ENCODE peak calls at places on chromosome 1, in eight cellular contexts. One of them, this sample, is unnamed.

GRCh38 chr1:85146972-85147359 is 53.9 kb downstream of the SYDE2 start:
- DNase-seq in tibial nerve: no peak
- DNase-seq in testis: no peak
- DNase-seq in heart left ventricle: no peak
- DNase-seq in upper lobe of left lung: no peak
- DNase-seq in IMR-90: peak
- DNase-seq in GM12891: no peak
- DNase-seq in A549: no peak
- DNase-seq in this sample: no peak

GRCh38 chr1:224180783-224181452 is 2.1 kb upstream of the DEGS1 start:
- DNase-seq in tibial nerve: no peak
- DNase-seq in testis: no peak
- DNase-seq in heart left ventricle: no peak
- DNase-seq in upper lobe of left lung: no peak
- DNase-seq in IMR-90: no peak
- DNase-seq in GM12891: no peak
- DNase-seq in A549: no peak
- DNase-seq in this sample: no peak

GRCh38 chr1:204565617-204566582 is 49.7 kb downstream of the MDM4 start:
- DNase-seq in tibial nerve: no peak
- DNase-seq in testis: peak
- DNase-seq in heart left ventricle: peak
- DNase-seq in upper lobe of left lung: no peak
- DNase-seq in IMR-90: peak
- DNase-seq in GM12891: peak
- DNase-seq in A549: peak
- DNase-seq in this sample: peak

GRCh38 chr1:58699011-58699762 is 675 bp downstream of the MYSM1 start:
- DNase-seq in tibial nerve: no peak
- DNase-seq in testis: no peak
- DNase-seq in heart left ventricle: no peak
- DNase-seq in upper lobe of left lung: no peak
- DNase-seq in IMR-90: no peak
- DNase-seq in GM12891: no peak
- DNase-seq in A549: no peak
- DNase-seq in this sample: peak

GRCh38 chr1:158024737-158025136 is 31.3 kb downstream of the KIRREL1 start:
- DNase-seq in tibial nerve: no peak
- DNase-seq in testis: no peak
- DNase-seq in heart left ventricle: peak
- DNase-seq in upper lobe of left lung: no peak
- DNase-seq in IMR-90: no peak
- DNase-seq in GM12891: no peak
- DNase-seq in A549: no peak
- DNase-seq in this sample: no peak

GRCh38 chr1:83077411-83077810 is 921.5 kb downstream of the TTLL7 start:
- DNase-seq in tibial nerve: no peak
- DNase-seq in testis: no peak
- DNase-seq in heart left ventricle: no peak
- DNase-seq in upper lobe of left lung: no peak
- DNase-seq in IMR-90: no peak
- DNase-seq in GM12891: no peak
- DNase-seq in A549: no peak
- DNase-seq in this sample: no peak

GRCh38 chr1:3026581-3027511 is 5.6 kb downstream of the ACTRT2 start:
- DNase-seq in tibial nerve: no peak
- DNase-seq in testis: peak
- DNase-seq in heart left ventricle: no peak
- DNase-seq in upper lobe of left lung: no peak
- DNase-seq in IMR-90: no peak
- DNase-seq in GM12891: no peak
- DNase-seq in A549: no peak
- DNase-seq in this sample: no peak

GRCh38 chr1:246068619-246069509 is 438.2 kb downstream of the SMYD3 start:
- DNase-seq in tibial nerve: no peak
- DNase-seq in testis: no peak
- DNase-seq in heart left ventricle: no peak
- DNase-seq in upper lobe of left lung: no peak
- DNase-seq in IMR-90: no peak
- DNase-seq in GM12891: no peak
- DNase-seq in A549: no peak
- DNase-seq in this sample: peak

GRCh38 chr1:61053712-61054608 is 28.4 kb upstream of the NFIA start:
- DNase-seq in tibial nerve: peak
- DNase-seq in testis: peak
- DNase-seq in heart left ventricle: peak
- DNase-seq in upper lobe of left lung: peak
- DNase-seq in IMR-90: no peak
- DNase-seq in GM12891: peak
- DNase-seq in A549: no peak
- DNase-seq in this sample: peak

GRCh38 chr1:212613440-212614335 is 5.1 kb downstream of the ATF3 start:
- DNase-seq in tibial nerve: no peak
- DNase-seq in testis: no peak
- DNase-seq in heart left ventricle: no peak
- DNase-seq in upper lobe of left lung: no peak
- DNase-seq in IMR-90: no peak
- DNase-seq in GM12891: no peak
- DNase-seq in A549: no peak
- DNase-seq in this sample: no peak

GRCh38 chr1:11458811-11459275 is 20.1 kb upstream of the DISP3 start:
- DNase-seq in tibial nerve: no peak
- DNase-seq in testis: peak
- DNase-seq in heart left ventricle: peak
- DNase-seq in upper lobe of left lung: no peak
- DNase-seq in IMR-90: no peak
- DNase-seq in GM12891: no peak
- DNase-seq in A549: no peak
- DNase-seq in this sample: no peak

GRCh38 chr1:14538335-14538734 is 60.1 kb upstream of the KAZN start:
- DNase-seq in tibial nerve: no peak
- DNase-seq in testis: no peak
- DNase-seq in heart left ventricle: no peak
- DNase-seq in upper lobe of left lung: no peak
- DNase-seq in IMR-90: no peak
- DNase-seq in GM12891: no peak
- DNase-seq in A549: no peak
- DNase-seq in this sample: no peak

GRCh38 chr1:210446479-210446878 is 117.8 kb downstream of the HHAT start:
- DNase-seq in tibial nerve: no peak
- DNase-seq in testis: no peak
- DNase-seq in heart left ventricle: no peak
- DNase-seq in upper lobe of left lung: no peak
- DNase-seq in IMR-90: peak
- DNase-seq in GM12891: no peak
- DNase-seq in A549: no peak
- DNase-seq in this sample: no peak

GRCh38 chr1:20368866-20369545 is 78.3 kb downstream of the VWA5B1 start:
- DNase-seq in tibial nerve: no peak
- DNase-seq in testis: no peak
- DNase-seq in heart left ventricle: no peak
- DNase-seq in upper lobe of left lung: no peak
- DNase-seq in IMR-90: no peak
- DNase-seq in GM12891: no peak
- DNase-seq in A549: no peak
- DNase-seq in this sample: no peak

GRCh38 chr1:157377216-157377821 is 175.0 kb downstream of the FCRL5 start:
- DNase-seq in tibial nerve: no peak
- DNase-seq in testis: peak
- DNase-seq in heart left ventricle: no peak
- DNase-seq in upper lobe of left lung: no peak
- DNase-seq in IMR-90: peak
- DNase-seq in GM12891: no peak
- DNase-seq in A549: peak
- DNase-seq in this sample: peak

GRCh38 chr1:225437710-225438437 is 10.0 kb upstream of the LBR start:
- DNase-seq in tibial nerve: no peak
- DNase-seq in testis: no peak
- DNase-seq in heart left ventricle: no peak
- DNase-seq in upper lobe of left lung: no peak
- DNase-seq in IMR-90: peak
- DNase-seq in GM12891: no peak
- DNase-seq in A549: peak
- DNase-seq in this sample: peak

GRCh38 chr1:10835423-10836421 is 39.3 kb upstream of the CASZ1 start:
- DNase-seq in tibial nerve: no peak
- DNase-seq in testis: no peak
- DNase-seq in heart left ventricle: peak
- DNase-seq in upper lobe of left lung: peak
- DNase-seq in IMR-90: peak
- DNase-seq in GM12891: no peak
- DNase-seq in A549: no peak
- DNase-seq in this sample: no peak

GRCh38 chr1:63703661-63704060 is 70.2 kb upstream of the ROR1 start:
- DNase-seq in tibial nerve: no peak
- DNase-seq in testis: no peak
- DNase-seq in heart left ventricle: no peak
- DNase-seq in upper lobe of left lung: no peak
- DNase-seq in IMR-90: no peak
- DNase-seq in GM12891: no peak
- DNase-seq in A549: no peak
- DNase-seq in this sample: no peak

GRCh38 chr1:179821524-179821923 is 56.1 kb downstream of the TOR1AIP2 start:
- DNase-seq in tibial nerve: no peak
- DNase-seq in testis: peak
- DNase-seq in heart left ventricle: no peak
- DNase-seq in upper lobe of left lung: no peak
- DNase-seq in IMR-90: no peak
- DNase-seq in GM12891: no peak
- DNase-seq in A549: no peak
- DNase-seq in this sample: no peak

GRCh38 chr1:38005195-38006007 is at the start of gene FHL3:
- DNase-seq in tibial nerve: no peak
- DNase-seq in testis: peak
- DNase-seq in heart left ventricle: peak
- DNase-seq in upper lobe of left lung: peak
- DNase-seq in IMR-90: peak
- DNase-seq in GM12891: peak
- DNase-seq in A549: no peak
- DNase-seq in this sample: peak
- TF ChIP-seq POLR2A in tibial nerve: peak
- TF ChIP-seq POLR2A in testis: no peak
- TF ChIP-seq POLR2A in heart left ventricle: peak
- TF ChIP-seq POLR2A in upper lobe of left lung: peak
- TF ChIP-seq POLR2A in IMR-90: peak
- TF ChIP-seq POLR2A in GM12891: no peak
- TF ChIP-seq POLR2A in A549: peak
- TF ChIP-seq POLR2A in this sample: peak

DNA sequence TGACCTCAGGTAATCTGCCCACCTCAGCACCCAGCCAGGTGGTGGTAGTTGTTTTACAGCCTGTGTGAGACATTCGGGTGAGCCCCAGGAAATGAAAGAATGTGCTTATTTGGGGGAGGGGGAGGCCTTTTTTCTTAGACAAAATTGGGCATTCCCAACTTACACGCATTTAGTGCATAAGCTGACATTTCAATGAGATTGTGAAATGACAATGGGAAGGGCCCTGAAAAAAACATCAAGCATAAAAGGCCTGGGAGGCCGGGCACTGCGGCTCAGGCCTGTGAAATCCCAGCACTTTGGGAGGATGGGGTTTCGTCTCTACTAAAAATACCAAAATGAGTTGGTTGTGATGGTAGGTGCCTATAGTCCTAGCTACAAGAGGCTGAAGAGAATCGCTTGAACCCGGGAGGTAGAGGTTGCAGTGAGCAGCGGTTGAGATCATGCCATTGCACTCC is 5.0 kb downstream of the GAS5 start:
- DNase-seq in tibial nerve: no peak
- DNase-seq in testis: no peak
- DNase-seq in heart left ventricle: no peak
- DNase-seq in upper lobe of left lung: no peak
- DNase-seq in IMR-90: no peak
- DNase-seq in GM12891: no peak
- DNase-seq in A549: no peak
- DNase-seq in this sample: no peak
- TF ChIP-seq POLR2A in tibial nerve: no peak
- TF ChIP-seq POLR2A in testis: no peak
- TF ChIP-seq POLR2A in heart left ventricle: no peak
- TF ChIP-seq POLR2A in upper lobe of left lung: no peak
- TF ChIP-seq POLR2A in IMR-90: peak
- TF ChIP-seq POLR2A in GM12891: no peak
- TF ChIP-seq POLR2A in A549: no peak
- TF ChIP-seq POLR2A in this sample: peak

GRCh38 chr1:26913754-26914619 is at the start of gene NR0B2:
- DNase-seq in tibial nerve: no peak
- DNase-seq in testis: no peak
- DNase-seq in heart left ventricle: peak
- DNase-seq in upper lobe of left lung: peak
- DNase-seq in IMR-90: no peak
- DNase-seq in GM12891: no peak
- DNase-seq in A549: peak
- DNase-seq in this sample: peak
- TF ChIP-seq POLR2A in tibial nerve: no peak
- TF ChIP-seq POLR2A in testis: no peak
- TF ChIP-seq POLR2A in heart left ventricle: peak
- TF ChIP-seq POLR2A in upper lobe of left lung: peak
- TF ChIP-seq POLR2A in IMR-90: no peak
- TF ChIP-seq POLR2A in GM12891: no peak
- TF ChIP-seq POLR2A in A549: no peak
- TF ChIP-seq POLR2A in this sample: no peak

GRCh38 chr1:111285879-111286278 is 4.8 kb upstream of the CHIA start:
- DNase-seq in tibial nerve: no peak
- DNase-seq in testis: no peak
- DNase-seq in heart left ventricle: no peak
- DNase-seq in upper lobe of left lung: no peak
- DNase-seq in IMR-90: no peak
- DNase-seq in GM12891: no peak
- DNase-seq in A549: no peak
- DNase-seq in this sample: no peak

GRCh38 chr1:111281411-111281810 is 9.2 kb upstream of the CHIA start:
- DNase-seq in tibial nerve: no peak
- DNase-seq in testis: no peak
- DNase-seq in heart left ventricle: no peak
- DNase-seq in upper lobe of left lung: no peak
- DNase-seq in IMR-90: no peak
- DNase-seq in GM12891: no peak
- DNase-seq in A549: no peak
- DNase-seq in this sample: no peak

GRCh38 chr1:111286912-111287311 is 3.7 kb upstream of the CHIA start:
- DNase-seq in tibial nerve: no peak
- DNase-seq in testis: no peak
- DNase-seq in heart left ventricle: no peak
- DNase-seq in upper lobe of left lung: no peak
- DNase-seq in IMR-90: no peak
- DNase-seq in GM12891: no peak
- DNase-seq in A549: no peak
- DNase-seq in this sample: no peak

GRCh38 chr1:111280267-111280666 is 10.4 kb upstream of the CHIA start:
- DNase-seq in tibial nerve: no peak
- DNase-seq in testis: no peak
- DNase-seq in heart left ventricle: no peak
- DNase-seq in upper lobe of left lung: no peak
- DNase-seq in IMR-90: no peak
- DNase-seq in GM12891: no peak
- DNase-seq in A549: no peak
- DNase-seq in this sample: no peak

DNA sequence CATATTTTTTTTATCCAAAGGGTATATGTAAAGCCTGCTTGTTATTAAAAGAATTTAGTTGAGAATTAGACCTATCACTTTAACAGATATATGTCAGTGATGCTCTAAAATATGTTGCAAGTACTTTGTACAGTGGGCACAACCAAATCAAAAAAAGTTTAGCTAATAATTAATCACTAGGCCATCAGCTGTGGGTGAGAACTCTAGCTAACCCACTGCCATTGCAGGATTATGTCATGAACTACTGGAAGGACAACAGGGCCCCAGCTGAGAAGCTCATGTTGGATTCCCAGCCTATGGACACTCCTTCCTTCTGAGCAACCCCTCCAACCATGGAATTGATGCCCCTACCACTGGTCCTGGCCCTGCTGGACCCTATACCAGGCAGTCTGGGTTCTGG is 6.8 kb upstream of the CHIA start:
- DNase-seq in tibial nerve: no peak
- DNase-seq in testis: no peak
- DNase-seq in heart left ventricle: no peak
- DNase-seq in upper lobe of left lung: no peak
- DNase-seq in IMR-90: no peak
- DNase-seq in GM12891: no peak
- DNase-seq in A549: no peak
- DNase-seq in this sample: no peak
- TF ChIP-seq POLR2A in tibial nerve: no peak
- TF ChIP-seq POLR2A in testis: no peak
- TF ChIP-seq POLR2A in heart left ventricle: no peak
- TF ChIP-seq POLR2A in upper lobe of left lung: no peak
- TF ChIP-seq POLR2A in IMR-90: no peak
- TF ChIP-seq POLR2A in GM12891: no peak
- TF ChIP-seq POLR2A in A549: no peak
- TF ChIP-seq POLR2A in this sample: no peak

This sample was measured in erythroblast.